ENCODE peak calls at places on chromosomes 12 and 14, in eight cellular contexts. One of them, this sample, is unnamed.

GRCh38 chr14:81455344-81455743 is 55.2 kb upstream of the STON2 start:
- DNase-seq in stomach: no peak
- DNase-seq in CD4-positive, CD25-positive, alpha-beta regulatory T cell: no peak
- DNase-seq in hepatocyte: no peak
- DNase-seq in NT2/D1: no peak
- DNase-seq in IMR-90: no peak
- DNase-seq in neural progenitor cell: no peak
- DNase-seq in colonic mucosa: no peak
- DNase-seq in this sample: no peak

GRCh38 chr12:29155079-29155478 is 6.0 kb downstream of the FAR2 start:
- DNase-seq in stomach: no peak
- DNase-seq in CD4-positive, CD25-positive, alpha-beta regulatory T cell: no peak
- DNase-seq in hepatocyte: no peak
- DNase-seq in NT2/D1: no peak
- DNase-seq in IMR-90: no peak
- DNase-seq in neural progenitor cell: no peak
- DNase-seq in colonic mucosa: no peak
- DNase-seq in this sample: no peak

GRCh38 chr12:107610030-107610859 is 75.4 kb upstream of the PWP1 start:
- DNase-seq in stomach: no peak
- DNase-seq in CD4-positive, CD25-positive, alpha-beta regulatory T cell: no peak
- DNase-seq in hepatocyte: peak; percentile 72
- DNase-seq in NT2/D1: peak; percentile 66
- DNase-seq in IMR-90: peak; percentile 48
- DNase-seq in neural progenitor cell: peak; percentile 73
- DNase-seq in colonic mucosa: no peak
- DNase-seq in this sample: peak; percentile 43

GRCh38 chr14:38208825-38209562 is 1.3 kb downstream of the SSTR1 start:
- DNase-seq in stomach: peak; percentile 88
- DNase-seq in CD4-positive, CD25-positive, alpha-beta regulatory T cell: no peak
- DNase-seq in hepatocyte: peak; percentile 84
- DNase-seq in NT2/D1: no peak
- DNase-seq in IMR-90: peak; percentile 74
- DNase-seq in neural progenitor cell: peak; percentile 63
- DNase-seq in colonic mucosa: peak; percentile 83
- DNase-seq in this sample: peak; percentile 15

GRCh38 chr12:90512518-90512917 is 442.5 kb downstream of the CCER1 start:
- DNase-seq in stomach: no peak
- DNase-seq in CD4-positive, CD25-positive, alpha-beta regulatory T cell: no peak
- DNase-seq in hepatocyte: no peak
- DNase-seq in NT2/D1: peak; percentile 3
- DNase-seq in IMR-90: no peak
- DNase-seq in neural progenitor cell: no peak
- DNase-seq in colonic mucosa: no peak
- DNase-seq in this sample: no peak

GRCh38 chr12:50248883-50249282 is 34.4 kb downstream of the LIMA1 start:
- DNase-seq in stomach: no peak
- DNase-seq in CD4-positive, CD25-positive, alpha-beta regulatory T cell: no peak
- DNase-seq in hepatocyte: no peak
- DNase-seq in NT2/D1: no peak
- DNase-seq in IMR-90: no peak
- DNase-seq in neural progenitor cell: no peak
- DNase-seq in colonic mucosa: no peak
- DNase-seq in this sample: no peak

GRCh38 chr12:132170094-132170636 is 25.9 kb downstream of the NOC4L start:
- DNase-seq in stomach: no peak
- DNase-seq in CD4-positive, CD25-positive, alpha-beta regulatory T cell: no peak
- DNase-seq in hepatocyte: no peak
- DNase-seq in NT2/D1: no peak
- DNase-seq in IMR-90: peak; percentile 75
- DNase-seq in neural progenitor cell: no peak
- DNase-seq in colonic mucosa: no peak
- DNase-seq in this sample: no peak

GRCh38 chr14:54818201-54819133 is 84.2 kb downstream of the GCH1 start:
- DNase-seq in stomach: no peak
- DNase-seq in CD4-positive, CD25-positive, alpha-beta regulatory T cell: no peak
- DNase-seq in hepatocyte: peak; percentile 81
- DNase-seq in NT2/D1: no peak
- DNase-seq in IMR-90: peak; percentile 69
- DNase-seq in neural progenitor cell: peak; percentile 44
- DNase-seq in colonic mucosa: no peak
- DNase-seq in this sample: no peak

GRCh38 chr12:129909051-129910020 is 5.5 kb upstream of the TMEM132D start:
- DNase-seq in stomach: no peak
- DNase-seq in CD4-positive, CD25-positive, alpha-beta regulatory T cell: no peak
- DNase-seq in hepatocyte: no peak
- DNase-seq in NT2/D1: no peak
- DNase-seq in IMR-90: no peak
- DNase-seq in neural progenitor cell: no peak
- DNase-seq in colonic mucosa: no peak
- DNase-seq in this sample: no peak

DNA sequence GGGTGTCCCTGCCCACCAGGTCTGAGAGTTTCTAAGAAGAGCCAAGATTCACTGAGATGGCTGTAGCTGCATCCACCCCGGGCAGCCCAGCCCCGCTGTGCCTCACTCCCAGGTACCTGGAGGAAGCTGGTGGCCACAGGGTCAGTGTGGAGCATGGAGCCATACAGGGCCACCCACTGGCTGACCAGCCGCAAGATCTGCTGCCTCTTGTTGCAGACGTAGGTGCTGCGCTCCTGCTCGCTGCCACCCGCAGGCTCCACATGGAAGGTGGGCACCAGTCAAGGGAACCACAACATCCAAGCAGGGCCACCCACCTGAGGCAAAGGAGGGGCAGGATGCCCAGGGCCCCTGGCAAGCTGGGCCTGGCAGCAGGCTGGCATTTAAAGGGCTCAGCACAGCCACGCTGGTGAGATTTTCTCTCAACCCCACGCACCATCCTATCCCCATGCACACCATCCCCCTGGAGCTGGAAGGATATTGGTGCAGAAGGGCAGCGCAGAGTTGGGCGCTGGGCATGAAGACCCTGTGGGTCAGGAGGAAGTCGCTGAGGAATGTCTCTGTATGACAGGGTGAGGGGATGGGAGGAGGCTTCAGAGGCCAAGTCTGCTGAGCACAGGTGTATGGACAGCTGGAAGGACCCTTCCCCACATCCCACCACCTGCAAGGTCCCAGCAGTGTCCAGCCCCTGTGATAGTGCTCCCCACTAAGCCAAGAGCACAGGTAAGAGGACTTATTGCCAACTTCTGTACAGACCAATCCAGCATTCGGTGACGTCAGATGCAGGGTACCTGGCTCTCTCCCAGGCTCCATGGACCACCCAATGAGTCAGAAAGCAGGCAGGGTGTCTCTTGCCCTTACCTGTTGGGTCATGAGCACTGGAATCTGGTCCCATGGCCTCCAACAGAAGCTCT is 10.8 kb downstream of the RAPGEF3 start:
- DNase-seq in stomach: no peak
- DNase-seq in CD4-positive, CD25-positive, alpha-beta regulatory T cell: no peak
- DNase-seq in hepatocyte: no peak
- DNase-seq in NT2/D1: no peak
- DNase-seq in IMR-90: no peak
- DNase-seq in neural progenitor cell: no peak
- DNase-seq in colonic mucosa: no peak
- DNase-seq in this sample: no peak
- H3K36me3 ChIP-seq in stomach: peaks cover 4% of the 10 kb centered on the region
- H3K36me3 ChIP-seq in CD4-positive, CD25-positive, alpha-beta regulatory T cell: no peaks in the 10 kb centered on the region
- H3K36me3 ChIP-seq in hepatocyte: no peaks in the 10 kb centered on the region
- H3K36me3 ChIP-seq in NT2/D1: no peaks in the 10 kb centered on the region
- H3K36me3 ChIP-seq in IMR-90: no peaks in the 10 kb centered on the region
- H3K36me3 ChIP-seq in neural progenitor cell: no peaks in the 10 kb centered on the region
- H3K36me3 ChIP-seq in colonic mucosa: no peaks in the 10 kb centered on the region
- H3K36me3 ChIP-seq in this sample: peaks cover 53% of the 10 kb centered on the region

GRCh38 chr12:111638576-111638975 is 39.5 kb upstream of the ATXN2 start:
- DNase-seq in stomach: no peak
- DNase-seq in CD4-positive, CD25-positive, alpha-beta regulatory T cell: no peak
- DNase-seq in hepatocyte: no peak
- DNase-seq in NT2/D1: no peak
- DNase-seq in IMR-90: no peak
- DNase-seq in neural progenitor cell: no peak
- DNase-seq in colonic mucosa: no peak
- DNase-seq in this sample: no peak

GRCh38 chr12:111640498-111640897 is 41.4 kb upstream of the ATXN2 start:
- DNase-seq in stomach: no peak
- DNase-seq in CD4-positive, CD25-positive, alpha-beta regulatory T cell: no peak
- DNase-seq in hepatocyte: no peak
- DNase-seq in NT2/D1: no peak
- DNase-seq in IMR-90: no peak
- DNase-seq in neural progenitor cell: no peak
- DNase-seq in colonic mucosa: no peak
- DNase-seq in this sample: no peak

GRCh38 chr12:111645433-111645832 is 40.3 kb downstream of the BRAP start:
- DNase-seq in stomach: no peak
- DNase-seq in CD4-positive, CD25-positive, alpha-beta regulatory T cell: no peak
- DNase-seq in hepatocyte: no peak
- DNase-seq in NT2/D1: no peak
- DNase-seq in IMR-90: peak; percentile 71
- DNase-seq in neural progenitor cell: no peak
- DNase-seq in colonic mucosa: no peak
- DNase-seq in this sample: no peak

GRCh38 chr12:111643428-111643826 is 42.3 kb downstream of the BRAP start:
- DNase-seq in stomach: peak; percentile 75
- DNase-seq in CD4-positive, CD25-positive, alpha-beta regulatory T cell: no peak
- DNase-seq in hepatocyte: peak; percentile 55
- DNase-seq in NT2/D1: no peak
- DNase-seq in IMR-90: peak; percentile 95
- DNase-seq in neural progenitor cell: no peak
- DNase-seq in colonic mucosa: peak; percentile 56
- DNase-seq in this sample: no peak

DNA sequence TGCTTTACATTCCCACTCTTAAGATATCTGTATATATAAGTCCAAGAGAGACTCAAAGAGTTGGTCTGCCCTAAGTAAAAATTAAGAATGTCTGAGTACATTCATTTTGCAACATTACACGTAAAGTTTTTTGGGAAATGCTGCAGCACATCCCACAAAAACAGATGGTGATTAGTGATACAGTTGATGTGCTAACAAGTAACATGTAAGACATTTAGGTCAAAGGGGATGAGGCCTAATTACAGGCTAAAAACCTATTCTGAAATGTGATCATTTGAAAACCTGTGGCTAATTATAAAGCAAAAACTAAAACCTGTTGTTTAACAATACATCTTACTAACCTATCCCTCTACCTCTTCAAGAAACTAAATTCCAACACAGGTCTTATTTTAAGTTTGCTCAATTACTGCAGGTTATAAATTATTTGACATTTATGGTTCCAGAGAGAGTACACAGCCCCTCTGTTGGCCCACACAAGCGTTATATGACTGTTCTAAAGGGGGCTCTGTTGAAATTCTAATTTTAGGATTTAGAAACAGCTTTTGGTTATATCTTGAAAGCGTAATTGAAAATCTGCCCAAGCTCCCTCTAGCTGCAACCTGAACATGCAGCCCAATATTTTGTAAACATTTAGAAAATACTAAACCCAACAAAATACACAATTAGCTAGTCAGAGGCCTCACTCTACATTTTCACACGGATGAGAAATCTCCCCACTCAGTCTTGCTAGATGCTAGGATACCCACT is 42.9 kb downstream of the BRAP start:
- DNase-seq in stomach: no peak
- DNase-seq in CD4-positive, CD25-positive, alpha-beta regulatory T cell: no peak
- DNase-seq in hepatocyte: no peak
- DNase-seq in NT2/D1: no peak
- DNase-seq in IMR-90: no peak
- DNase-seq in neural progenitor cell: no peak
- DNase-seq in colonic mucosa: no peak
- DNase-seq in this sample: no peak
- H3K36me3 ChIP-seq in stomach: peaks cover 35% of the 10 kb centered on the region
- H3K36me3 ChIP-seq in CD4-positive, CD25-positive, alpha-beta regulatory T cell: peaks cover 53% of the 10 kb centered on the region
- H3K36me3 ChIP-seq in hepatocyte: no peaks in the 10 kb centered on the region
- H3K36me3 ChIP-seq in NT2/D1: peaks cover 48% of the 10 kb centered on the region
- H3K36me3 ChIP-seq in IMR-90: peaks cover 24% of the 10 kb centered on the region
- H3K36me3 ChIP-seq in neural progenitor cell: peaks cover 5% of the 10 kb centered on the region
- H3K36me3 ChIP-seq in colonic mucosa: peaks cover 8% of the 10 kb centered on the region
- H3K36me3 ChIP-seq in this sample: peaks cover 36% of the 10 kb centered on the region

GRCh38 chr14:102954081-102954789 is 31.8 kb downstream of the AMN start:
- DNase-seq in stomach: no peak
- DNase-seq in CD4-positive, CD25-positive, alpha-beta regulatory T cell: no peak
- DNase-seq in hepatocyte: no peak
- DNase-seq in NT2/D1: no peak
- DNase-seq in IMR-90: no peak
- DNase-seq in neural progenitor cell: no peak
- DNase-seq in colonic mucosa: no peak
- DNase-seq in this sample: no peak
- H3K36me3 ChIP-seq in stomach: peaks cover 72% of the 10 kb centered on the region
- H3K36me3 ChIP-seq in CD4-positive, CD25-positive, alpha-beta regulatory T cell: peaks cover 1% of the 10 kb centered on the region
- H3K36me3 ChIP-seq in hepatocyte: no peaks in the 10 kb centered on the region
- H3K36me3 ChIP-seq in NT2/D1: peaks cover 84% of the 10 kb centered on the region
- H3K36me3 ChIP-seq in IMR-90: peaks cover 77% of the 10 kb centered on the region
- H3K36me3 ChIP-seq in neural progenitor cell: no peaks in the 10 kb centered on the region
- H3K36me3 ChIP-seq in colonic mucosa: peaks cover 15% of the 10 kb centered on the region
- H3K36me3 ChIP-seq in this sample: peaks cover 46% of the 10 kb centered on the region

GRCh38 chr12:124324803-124325705 is 30.2 kb downstream of the RFLNA start:
- DNase-seq in stomach: no peak
- DNase-seq in CD4-positive, CD25-positive, alpha-beta regulatory T cell: no peak
- DNase-seq in hepatocyte: no peak
- DNase-seq in NT2/D1: no peak
- DNase-seq in IMR-90: no peak
- DNase-seq in neural progenitor cell: no peak
- DNase-seq in colonic mucosa: no peak
- DNase-seq in this sample: no peak

GRCh38 chr12:124326104-124326503 is 31.2 kb downstream of the RFLNA start:
- DNase-seq in stomach: no peak
- DNase-seq in CD4-positive, CD25-positive, alpha-beta regulatory T cell: no peak
- DNase-seq in hepatocyte: no peak
- DNase-seq in NT2/D1: no peak
- DNase-seq in IMR-90: no peak
- DNase-seq in neural progenitor cell: no peak
- DNase-seq in colonic mucosa: no peak
- DNase-seq in this sample: no peak

GRCh38 chr12:124328116-124328515 is 33.2 kb downstream of the RFLNA start:
- DNase-seq in stomach: peak; percentile 57
- DNase-seq in CD4-positive, CD25-positive, alpha-beta regulatory T cell: no peak
- DNase-seq in hepatocyte: no peak
- DNase-seq in NT2/D1: no peak
- DNase-seq in IMR-90: no peak
- DNase-seq in neural progenitor cell: no peak
- DNase-seq in colonic mucosa: no peak
- DNase-seq in this sample: no peak

GRCh38 chr12:124327362-124328043 is 32.6 kb downstream of the RFLNA start:
- DNase-seq in stomach: no peak
- DNase-seq in CD4-positive, CD25-positive, alpha-beta regulatory T cell: no peak
- DNase-seq in hepatocyte: no peak
- DNase-seq in NT2/D1: no peak
- DNase-seq in IMR-90: no peak
- DNase-seq in neural progenitor cell: no peak
- DNase-seq in colonic mucosa: no peak
- DNase-seq in this sample: no peak

DNA sequence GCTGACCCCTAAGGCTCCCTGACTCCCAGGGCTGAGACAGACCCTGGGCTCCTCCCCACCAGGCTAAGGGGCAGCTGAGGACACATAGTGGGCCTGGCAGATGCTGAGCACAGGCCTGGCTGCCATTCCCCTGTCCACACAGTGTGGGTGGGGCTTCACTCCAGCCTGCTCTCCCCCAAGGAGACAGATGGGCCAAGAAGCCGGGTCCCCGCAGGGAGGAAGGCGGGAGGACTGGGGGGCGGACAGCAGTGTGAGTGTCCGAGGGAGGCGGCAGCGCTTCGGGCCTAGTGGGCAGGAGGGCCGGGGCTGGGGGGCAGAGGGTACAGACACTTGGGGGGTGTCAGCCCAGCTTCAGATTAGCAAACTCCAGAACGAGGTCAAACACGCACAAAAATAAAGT is 32.0 kb downstream of the RFLNA start:
- DNase-seq in stomach: no peak
- DNase-seq in CD4-positive, CD25-positive, alpha-beta regulatory T cell: no peak
- DNase-seq in hepatocyte: no peak
- DNase-seq in NT2/D1: no peak
- DNase-seq in IMR-90: no peak
- DNase-seq in neural progenitor cell: no peak
- DNase-seq in colonic mucosa: no peak
- DNase-seq in this sample: no peak
- H3K36me3 ChIP-seq in stomach: peaks cover 64% of the 10 kb centered on the region
- H3K36me3 ChIP-seq in CD4-positive, CD25-positive, alpha-beta regulatory T cell: peaks cover 43% of the 10 kb centered on the region
- H3K36me3 ChIP-seq in hepatocyte: no peaks in the 10 kb centered on the region
- H3K36me3 ChIP-seq in NT2/D1: peaks cover 87% of the 10 kb centered on the region
- H3K36me3 ChIP-seq in IMR-90: peaks cover 72% of the 10 kb centered on the region
- H3K36me3 ChIP-seq in neural progenitor cell: peaks cover 6% of the 10 kb centered on the region
- H3K36me3 ChIP-seq in colonic mucosa: peaks cover 10% of the 10 kb centered on the region
- H3K36me3 ChIP-seq in this sample: peaks cover 56% of the 10 kb centered on the region

This sample was measured in thyroid gland.